ENCODE peak calls at places on chromosomes 1 and 21, in four cellular contexts. One of them, this sample, is unnamed.

GRCh38 chr1:155040358-155041093 is 6.9 kb downstream of the DCST1 start:
- DNase-seq in A549: no peak
- DNase-seq in HepG2: no peak
- DNase-seq in K562: no peak
- DNase-seq in this sample: no peak

GRCh38 chr1:184425449-184426277 is 38.8 kb downstream of the C1orf21 start:
- DNase-seq in K562: no peak
- DNase-seq in HepG2: no peak
- DNase-seq in A549: no peak
- DNase-seq in this sample: no peak

GRCh38 chr21:45093064-45093532 is 18.7 kb downstream of the ADARB1 start:
- DNase-seq in HepG2: no peak
- DNase-seq in K562: no peak
- DNase-seq in A549: no peak
- DNase-seq in this sample: no peak

GRCh38 chr1:5640845-5641244 is 351.4 kb downstream of the NPHP4 start:
- DNase-seq in A549: no peak
- DNase-seq in K562: peak; percentile 18
- DNase-seq in HepG2: no peak
- DNase-seq in this sample: peak; percentile 7

GRCh38 chr1:224898937-224899336 is 30.5 kb upstream of the DNAH14 start:
- DNase-seq in HepG2: no peak
- DNase-seq in K562: no peak
- DNase-seq in A549: no peak
- DNase-seq in this sample: no peak

GRCh38 chr1:53892911-53893310 is 1.1 kb upstream of the DIO1 start:
- DNase-seq in HepG2: no peak
- DNase-seq in K562: no peak
- DNase-seq in A549: no peak
- DNase-seq in this sample: no peak

GRCh38 chr1:216054593-216054992 is 368.7 kb downstream of the USH2A start:
- DNase-seq in K562: no peak
- DNase-seq in A549: no peak
- DNase-seq in HepG2: no peak
- DNase-seq in this sample: no peak

GRCh38 chr1:99571092-99571734 is 74.7 kb upstream of the PALMD start:
- DNase-seq in K562: no peak
- DNase-seq in HepG2: no peak
- DNase-seq in A549: no peak
- DNase-seq in this sample: no peak

GRCh38 chr1:25458550-25459298 is 28.0 kb downstream of the MACO1 start:
- DNase-seq in A549: no peak
- DNase-seq in K562: no peak
- DNase-seq in HepG2: peak; percentile 72
- DNase-seq in this sample: no peak

GRCh38 chr1:68449901-68450300 is at the start of gene RPE65:
- DNase-seq in K562: no peak
- DNase-seq in HepG2: no peak
- DNase-seq in A549: no peak
- DNase-seq in this sample: no peak

GRCh38 chr1:3461238-3461933 is 6.9 kb downstream of the ARHGEF16 start:
- DNase-seq in A549: no peak
- DNase-seq in HepG2: no peak
- DNase-seq in K562: no peak
- DNase-seq in this sample: no peak

GRCh38 chr1:230555826-230556225 is 86.5 kb upstream of the COG2 start:
- DNase-seq in K562: no peak
- DNase-seq in HepG2: no peak
- DNase-seq in A549: no peak
- DNase-seq in this sample: no peak

GRCh38 chr1:6259491-6260362 is 1.2 kb downstream of the GPR153 start:
- DNase-seq in A549: peak; percentile 70
- DNase-seq in HepG2: peak; percentile 63
- DNase-seq in K562: peak; percentile 90
- DNase-seq in this sample: peak; percentile 93

GRCh38 chr21:45308211-45309068 is 20.7 kb upstream of the POFUT2 start:
- DNase-seq in A549: no peak
- DNase-seq in K562: no peak
- DNase-seq in HepG2: peak; percentile 87
- DNase-seq in this sample: no peak

GRCh38 chr1:46244656-46245371 is 2.7 kb upstream of the RAD54L start:
- DNase-seq in K562: peak; percentile 48
- DNase-seq in A549: peak; percentile 47
- DNase-seq in HepG2: no peak
- DNase-seq in this sample: peak; percentile 58

GRCh38 chr21:34700605-34701004 is 31.8 kb downstream of the CLIC6 start:
- DNase-seq in A549: no peak
- DNase-seq in K562: no peak
- DNase-seq in HepG2: no peak
- DNase-seq in this sample: no peak

GRCh38 chr1:23807453-23807852 is 6.9 kb upstream of the GALE start:
- DNase-seq in HepG2: no peak
- DNase-seq in K562: peak; percentile 67
- DNase-seq in A549: no peak
- DNase-seq in this sample: no peak

GRCh38 chr1:44620072-44620471 is 54.2 kb downstream of the TMEM53 start:
- DNase-seq in HepG2: no peak
- DNase-seq in K562: no peak
- DNase-seq in A549: no peak
- DNase-seq in this sample: no peak
- H3K4me2 ChIP-seq in HepG2: no peak overlapping the region
- H3K4me2 ChIP-seq in K562: no peak overlapping the region
- H3K4me2 ChIP-seq in A549: no peak overlapping the region
- H3K4me2 ChIP-seq in this sample: no peak overlapping the region

GRCh38 chr21:41302976-41303375 is 13.6 kb upstream of the FAM3B start:
- DNase-seq in A549: no peak
- DNase-seq in K562: no peak
- DNase-seq in HepG2: no peak
- DNase-seq in this sample: no peak
- TF ChIP-seq JUNB in A549: no peak
- TF ChIP-seq JUNB in K562: no peak
- TF ChIP-seq JUNB in HepG2: no peak
- TF ChIP-seq JUNB in this sample: no peak

GRCh38 chr1:1256956-1257871 is 10.7 kb upstream of the C1QTNF12 start:
- DNase-seq in HepG2: no peak
- DNase-seq in K562: no peak
- DNase-seq in A549: no peak
- DNase-seq in this sample: no peak
- H3K4me2 ChIP-seq in HepG2: no peak overlapping the region
- H3K4me2 ChIP-seq in K562: no peak overlapping the region
- H3K4me2 ChIP-seq in A549: no peak overlapping the region
- H3K4me2 ChIP-seq in this sample: peak overlapping the region; percentile 10

DNA sequence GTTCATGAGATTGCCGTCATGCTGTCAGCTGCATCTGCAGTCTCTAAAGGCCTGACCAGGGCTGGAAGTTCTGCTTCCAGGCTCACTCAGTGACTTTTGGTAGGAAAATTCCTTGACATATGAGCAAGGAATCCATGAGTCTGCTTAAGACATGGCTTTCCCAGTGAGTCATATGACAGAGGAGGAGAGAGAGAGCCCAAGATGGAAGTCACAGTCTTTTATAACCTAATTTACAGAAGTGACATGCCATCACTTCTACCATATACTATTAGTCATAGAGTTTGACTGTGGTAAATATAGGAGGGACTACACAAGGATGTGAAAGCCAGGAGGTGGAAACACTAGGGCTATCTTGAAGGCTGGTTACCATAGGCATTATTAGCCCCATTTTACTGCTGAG is 115.2 kb downstream of the ROR1 start:
- DNase-seq in HepG2: no peak
- DNase-seq in K562: no peak
- DNase-seq in A549: no peak
- DNase-seq in this sample: no peak
- TF ChIP-seq JUNB in HepG2: no peak
- TF ChIP-seq JUNB in K562: no peak
- TF ChIP-seq JUNB in A549: no peak
- TF ChIP-seq JUNB in this sample: no peak

DNA sequence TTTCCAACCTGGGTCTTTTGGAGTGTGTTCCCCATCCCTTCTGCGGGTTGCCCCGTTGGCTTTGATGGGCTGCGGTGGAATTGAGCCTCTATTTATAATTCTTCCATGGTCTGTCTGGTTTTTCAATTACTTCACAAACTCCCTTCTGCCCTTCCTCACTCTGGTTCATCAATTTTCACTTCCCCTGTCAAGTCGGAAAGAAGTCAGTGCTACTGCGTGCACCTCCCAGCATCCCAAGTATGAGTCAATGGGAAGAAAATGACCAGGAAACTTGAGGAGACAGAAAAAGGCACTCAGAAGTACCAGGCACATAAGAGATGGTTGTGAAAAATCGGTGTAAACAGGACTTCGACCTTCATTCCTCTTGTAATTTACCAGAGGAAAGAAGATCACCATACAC is 126.2 kb downstream of the KAZN start:
- DNase-seq in HepG2: no peak
- DNase-seq in A549: no peak
- DNase-seq in K562: no peak
- DNase-seq in this sample: no peak
- H3K4me2 ChIP-seq in HepG2: no peak overlapping the region
- H3K4me2 ChIP-seq in A549: no peak overlapping the region
- H3K4me2 ChIP-seq in K562: no peak overlapping the region
- H3K4me2 ChIP-seq in this sample: no peak overlapping the region

DNA sequence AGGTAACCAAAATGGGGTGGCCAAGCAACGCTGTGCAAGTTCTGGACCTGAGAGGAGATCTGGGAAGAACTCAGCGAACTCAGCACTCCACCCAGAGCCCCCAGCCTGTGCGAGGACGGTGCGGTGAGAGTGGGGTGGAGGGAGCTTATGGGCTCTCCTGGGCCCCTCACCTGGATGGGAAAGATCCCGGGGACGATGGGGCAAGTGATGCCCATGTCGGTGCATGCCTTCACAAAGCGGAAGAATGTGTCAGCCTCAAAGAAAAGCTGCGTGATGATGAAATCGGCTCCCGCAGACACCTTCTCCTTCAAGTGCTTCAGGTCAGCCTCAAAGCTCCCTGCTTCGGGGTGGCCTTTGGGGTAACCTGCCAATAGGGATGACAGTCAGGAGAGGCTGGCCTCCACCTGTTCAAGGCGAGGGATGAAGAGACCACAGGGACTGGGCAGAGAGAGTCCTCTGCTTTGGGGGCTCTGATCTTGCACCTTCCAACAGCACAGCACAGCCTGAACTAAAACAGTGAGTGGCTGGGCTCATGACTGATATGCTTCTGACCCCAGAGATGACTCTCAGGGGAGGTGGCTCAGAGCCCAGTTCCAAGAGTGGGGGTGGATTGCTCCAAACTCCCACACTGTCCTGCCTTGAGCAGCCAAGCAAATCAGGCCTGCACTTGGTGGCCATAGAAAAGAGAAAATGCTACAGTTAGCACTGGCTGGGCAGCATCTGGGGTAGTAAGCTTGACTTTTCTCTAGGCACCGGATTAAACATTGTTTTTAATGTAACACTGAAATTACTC is 9.5 kb downstream of the MTHFR start:
- DNase-seq in A549: no peak
- DNase-seq in HepG2: no peak
- DNase-seq in K562: peak; percentile 96
- DNase-seq in this sample: no peak
- TF ChIP-seq JUNB in A549: no peak
- TF ChIP-seq JUNB in HepG2: no peak
- TF ChIP-seq JUNB in K562: no peak
- TF ChIP-seq JUNB in this sample: no peak

GRCh38 chr1:206890690-206891089 is 6.6 kb upstream of the IL24 start:
- DNase-seq in A549: no peak
- DNase-seq in K562: no peak
- DNase-seq in HepG2: no peak
- DNase-seq in this sample: no peak
- H3K4me2 ChIP-seq in A549: peak overlapping the region; percentile 82
- H3K4me2 ChIP-seq in K562: peak overlapping the region; percentile 30
- H3K4me2 ChIP-seq in HepG2: no peak overlapping the region
- H3K4me2 ChIP-seq in this sample: peak overlapping the region; percentile 62

GRCh38 chr1:8238141-8239038 is 79.5 kb upstream of the SLC45A1 start:
- DNase-seq in HepG2: peak; percentile 40
- DNase-seq in K562: no peak
- DNase-seq in A549: peak; percentile 58
- DNase-seq in this sample: peak; percentile 28
- TF ChIP-seq JUNB in HepG2: no peak
- TF ChIP-seq JUNB in K562: no peak
- TF ChIP-seq JUNB in A549: peak; percentile 36
- TF ChIP-seq JUNB in this sample: no peak

GRCh38 chr1:109910123-109910962 is at the start of gene CSF1:
- DNase-seq in HepG2: no peak
- DNase-seq in A549: peak; percentile 42
- DNase-seq in K562: peak; percentile 85
- DNase-seq in this sample: peak; percentile 68
- H3K4me2 ChIP-seq in HepG2: peak within 1 kb of the TSS; percentile 99
- H3K4me2 ChIP-seq in A549: peak within 1 kb of the TSS; percentile 97
- H3K4me2 ChIP-seq in K562: peak within 1 kb of the TSS; percentile 84
- H3K4me2 ChIP-seq in this sample: peak within 1 kb of the TSS; percentile 93

DNA sequence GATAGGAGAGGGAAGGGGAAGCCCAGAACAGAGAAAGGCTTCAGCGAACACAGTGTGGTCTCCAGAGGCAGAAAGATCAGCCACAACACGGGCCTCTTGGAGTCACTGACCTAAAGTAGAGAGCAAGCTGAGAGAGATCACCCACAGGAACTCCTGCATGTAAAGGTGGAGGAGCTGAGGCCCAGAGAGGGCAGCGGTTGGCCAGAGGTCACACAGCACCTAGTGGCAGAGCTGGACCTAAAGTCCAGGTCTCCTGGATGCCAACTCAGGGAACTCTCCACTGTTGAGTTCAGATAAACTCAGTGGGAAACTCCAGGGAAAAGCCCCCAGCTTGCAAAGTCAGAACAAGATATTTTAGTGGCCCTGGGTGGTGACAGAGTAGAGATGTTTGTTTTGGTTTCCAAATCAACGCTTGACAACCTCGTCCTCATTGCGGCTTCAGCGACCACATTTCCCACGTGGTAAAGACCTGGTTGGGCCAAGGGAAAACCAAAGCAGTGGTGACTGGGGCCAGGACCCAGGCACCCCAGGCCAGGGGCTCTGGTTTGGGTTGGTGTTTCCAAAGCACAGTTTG is 4.6 kb downstream of the IFFO2 start:
- DNase-seq in K562: no peak
- DNase-seq in HepG2: no peak
- DNase-seq in A549: no peak
- DNase-seq in this sample: no peak
- TF ChIP-seq JUNB in K562: no peak
- TF ChIP-seq JUNB in HepG2: no peak
- TF ChIP-seq JUNB in A549: no peak
- TF ChIP-seq JUNB in this sample: no peak

This sample was measured in GM23338.